ENCODE peak calls at places on chromosome 14, in seven cellular contexts. One of them, this sample, is unnamed.

GRCh38 chr14:67987596-67987995 is 168.0 kb downstream of the RAD51B start:
- DNase-seq in HL-60: no peak
- DNase-seq in GM12878: no peak
- DNase-seq in GM12892: no peak
- DNase-seq in vagina: no peak
- DNase-seq in K562: no peak
- DNase-seq in sigmoid colon: no peak
- DNase-seq in this sample: peak

GRCh38 chr14:69263771-69264170 is 3.8 kb downstream of the GALNT16 start:
- DNase-seq in sigmoid colon: no peak
- DNase-seq in K562: no peak
- DNase-seq in GM12878: no peak
- DNase-seq in HL-60: no peak
- DNase-seq in vagina: no peak
- DNase-seq in GM12892: no peak
- DNase-seq in this sample: no peak

GRCh38 chr14:55711171-55711811 is 131.3 kb downstream of the KTN1 start:
- DNase-seq in sigmoid colon: no peak
- DNase-seq in GM12878: no peak
- DNase-seq in vagina: no peak
- DNase-seq in K562: no peak
- DNase-seq in HL-60: no peak
- DNase-seq in GM12892: no peak
- DNase-seq in this sample: no peak

GRCh38 chr14:84760506-84760905 is 769.4 kb upstream of the FLRT2 start:
- DNase-seq in K562: no peak
- DNase-seq in GM12878: no peak
- DNase-seq in HL-60: no peak
- DNase-seq in GM12892: no peak
- DNase-seq in sigmoid colon: no peak
- DNase-seq in vagina: no peak
- DNase-seq in this sample: no peak

GRCh38 chr14:54754623-54755386 is 147.8 kb downstream of the GCH1 start:
- DNase-seq in GM12878: no peak
- DNase-seq in K562: peak
- DNase-seq in sigmoid colon: no peak
- DNase-seq in GM12892: no peak
- DNase-seq in HL-60: no peak
- DNase-seq in vagina: no peak
- DNase-seq in this sample: no peak

GRCh38 chr14:94612174-94612573 is at the start of gene SERPINA3:
- DNase-seq in HL-60: no peak
- DNase-seq in vagina: no peak
- DNase-seq in GM12892: no peak
- DNase-seq in K562: no peak
- DNase-seq in GM12878: no peak
- DNase-seq in sigmoid colon: peak
- DNase-seq in this sample: peak

GRCh38 chr14:71116206-71117122 is 209.2 kb downstream of the PCNX1 start:
- DNase-seq in HL-60: no peak
- DNase-seq in GM12892: no peak
- DNase-seq in vagina: no peak
- DNase-seq in K562: no peak
- DNase-seq in GM12878: peak
- DNase-seq in sigmoid colon: no peak
- DNase-seq in this sample: no peak

GRCh38 chr14:94890755-94891154 is 120.8 kb upstream of the GSC start:
- DNase-seq in GM12892: no peak
- DNase-seq in GM12878: no peak
- DNase-seq in sigmoid colon: no peak
- DNase-seq in vagina: no peak
- DNase-seq in HL-60: no peak
- DNase-seq in K562: no peak
- DNase-seq in this sample: no peak

GRCh38 chr14:106490442-106490841 is 964.1 kb downstream of the TMEM121 start:
- DNase-seq in sigmoid colon: no peak
- DNase-seq in vagina: no peak
- DNase-seq in K562: no peak
- DNase-seq in HL-60: no peak
- DNase-seq in GM12878: no peak
- DNase-seq in GM12892: no peak
- DNase-seq in this sample: no peak

GRCh38 chr14:82224610-82225009 is 691.0 kb upstream of the SEL1L start:
- DNase-seq in GM12892: no peak
- DNase-seq in vagina: no peak
- DNase-seq in HL-60: no peak
- DNase-seq in K562: no peak
- DNase-seq in GM12878: no peak
- DNase-seq in sigmoid colon: no peak
- DNase-seq in this sample: no peak

GRCh38 chr14:91606851-91607250 is 96.7 kb upstream of the PPP4R3A start:
- DNase-seq in GM12892: no peak
- DNase-seq in K562: no peak
- DNase-seq in HL-60: no peak
- DNase-seq in vagina: no peak
- DNase-seq in sigmoid colon: no peak
- DNase-seq in GM12878: no peak
- DNase-seq in this sample: no peak

GRCh38 chr14:100770046-100770445 is 43.4 kb downstream of the DLK1 start:
- DNase-seq in GM12892: no peak
- DNase-seq in HL-60: no peak
- DNase-seq in K562: no peak
- DNase-seq in sigmoid colon: no peak
- DNase-seq in GM12878: no peak
- DNase-seq in vagina: no peak
- DNase-seq in this sample: no peak

GRCh38 chr14:68279777-68280233 is 460.2 kb downstream of the RAD51B start:
- DNase-seq in GM12878: peak
- DNase-seq in vagina: no peak
- DNase-seq in HL-60: no peak
- DNase-seq in K562: no peak
- DNase-seq in GM12892: no peak
- DNase-seq in sigmoid colon: no peak
- DNase-seq in this sample: no peak

GRCh38 chr14:98840076-98840475 is 431.9 kb downstream of the BCL11B start:
- DNase-seq in K562: no peak
- DNase-seq in GM12892: no peak
- DNase-seq in HL-60: no peak
- DNase-seq in vagina: no peak
- DNase-seq in sigmoid colon: no peak
- DNase-seq in GM12878: no peak
- DNase-seq in this sample: no peak

GRCh38 chr14:87149583-87150354 is 843.2 kb downstream of the GALC start:
- DNase-seq in GM12878: no peak
- DNase-seq in HL-60: no peak
- DNase-seq in K562: no peak
- DNase-seq in GM12892: no peak
- DNase-seq in sigmoid colon: no peak
- DNase-seq in vagina: no peak
- DNase-seq in this sample: no peak

DNA sequence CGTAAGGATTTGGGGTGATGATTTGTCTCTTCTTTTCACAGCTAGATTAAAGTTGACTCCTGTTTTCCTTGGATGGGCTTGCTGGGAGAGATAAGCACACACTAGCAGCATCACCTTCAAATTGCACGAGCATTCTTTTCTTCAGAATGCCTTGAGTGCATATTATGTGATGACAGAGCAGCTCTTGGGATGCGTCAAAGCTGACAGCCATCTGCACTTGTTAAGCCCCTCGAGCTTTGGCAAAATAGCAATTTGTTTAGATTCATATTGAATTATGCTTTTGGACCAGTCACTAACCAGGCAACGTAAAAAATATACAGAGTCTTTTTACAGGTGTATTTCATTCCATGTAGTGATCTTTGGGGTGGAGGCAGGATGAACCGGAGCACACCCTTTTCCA is 407.0 kb downstream of the FUT8 start:
- DNase-seq in GM12878: no peak
- DNase-seq in K562: no peak
- DNase-seq in sigmoid colon: no peak
- DNase-seq in GM12892: no peak
- DNase-seq in vagina: no peak
- DNase-seq in HL-60: no peak
- DNase-seq in this sample: no peak
- TF ChIP-seq POLR2AphosphoS5 in GM12878: no peak
- TF ChIP-seq POLR2AphosphoS5 in K562: no peak
- TF ChIP-seq POLR2AphosphoS5 in sigmoid colon: no peak
- TF ChIP-seq POLR2AphosphoS5 in GM12892: no peak
- TF ChIP-seq POLR2AphosphoS5 in vagina: no peak
- TF ChIP-seq POLR2AphosphoS5 in HL-60: no peak
- TF ChIP-seq POLR2AphosphoS5 in this sample: no peak

GRCh38 chr14:75439989-75440388 is 12.2 kb downstream of the JDP2 start:
- DNase-seq in GM12892: no peak
- DNase-seq in K562: no peak
- DNase-seq in sigmoid colon: no peak
- DNase-seq in vagina: no peak
- DNase-seq in HL-60: no peak
- DNase-seq in GM12878: no peak
- DNase-seq in this sample: no peak
- TF ChIP-seq POLR2AphosphoS5 in GM12892: no peak
- TF ChIP-seq POLR2AphosphoS5 in K562: no peak
- TF ChIP-seq POLR2AphosphoS5 in sigmoid colon: no peak
- TF ChIP-seq POLR2AphosphoS5 in vagina: no peak
- TF ChIP-seq POLR2AphosphoS5 in HL-60: no peak
- TF ChIP-seq POLR2AphosphoS5 in GM12878: no peak
- TF ChIP-seq POLR2AphosphoS5 in this sample: no peak

GRCh38 chr14:22536853-22537338 is 52.1 kb downstream of the DAD1 start:
- DNase-seq in GM12878: peak
- DNase-seq in HL-60: peak
- DNase-seq in sigmoid colon: peak
- DNase-seq in K562: peak
- DNase-seq in GM12892: peak
- DNase-seq in vagina: peak
- DNase-seq in this sample: no peak
- TF ChIP-seq POLR2AphosphoS5 in GM12878: peak
- TF ChIP-seq POLR2AphosphoS5 in HL-60: no peak
- TF ChIP-seq POLR2AphosphoS5 in sigmoid colon: peak
- TF ChIP-seq POLR2AphosphoS5 in K562: no peak
- TF ChIP-seq POLR2AphosphoS5 in GM12892: peak
- TF ChIP-seq POLR2AphosphoS5 in vagina: peak
- TF ChIP-seq POLR2AphosphoS5 in this sample: peak

GRCh38 chr14:32657081-32657480 is 281.6 kb upstream of the NPAS3 start:
- DNase-seq in GM12892: no peak
- DNase-seq in K562: peak
- DNase-seq in vagina: no peak
- DNase-seq in GM12878: peak
- DNase-seq in HL-60: peak
- DNase-seq in sigmoid colon: peak
- DNase-seq in this sample: no peak
- TF ChIP-seq POLR2AphosphoS5 in GM12892: no peak
- TF ChIP-seq POLR2AphosphoS5 in K562: no peak
- TF ChIP-seq POLR2AphosphoS5 in vagina: no peak
- TF ChIP-seq POLR2AphosphoS5 in GM12878: no peak
- TF ChIP-seq POLR2AphosphoS5 in HL-60: no peak
- TF ChIP-seq POLR2AphosphoS5 in sigmoid colon: no peak
- TF ChIP-seq POLR2AphosphoS5 in this sample: no peak

GRCh38 chr14:74610866-74611671 is 968 bp downstream of the LTBP2 start:
- DNase-seq in HL-60: no peak
- DNase-seq in GM12892: no peak
- DNase-seq in K562: no peak
- DNase-seq in sigmoid colon: no peak
- DNase-seq in vagina: no peak
- DNase-seq in GM12878: no peak
- DNase-seq in this sample: no peak

GRCh38 chr14:74608959-74609611 is 3.0 kb downstream of the LTBP2 start:
- DNase-seq in GM12878: peak
- DNase-seq in sigmoid colon: peak
- DNase-seq in vagina: no peak
- DNase-seq in HL-60: no peak
- DNase-seq in K562: peak
- DNase-seq in GM12892: peak
- DNase-seq in this sample: peak

GRCh38 chr14:74609721-74610120 is 2.3 kb downstream of the LTBP2 start:
- DNase-seq in sigmoid colon: no peak
- DNase-seq in GM12878: no peak
- DNase-seq in vagina: no peak
- DNase-seq in K562: no peak
- DNase-seq in HL-60: no peak
- DNase-seq in GM12892: no peak
- DNase-seq in this sample: no peak

GRCh38 chr14:74611672-74612345 is at the start of gene LTBP2:
- DNase-seq in sigmoid colon: no peak
- DNase-seq in vagina: no peak
- DNase-seq in HL-60: no peak
- DNase-seq in GM12892: no peak
- DNase-seq in K562: no peak
- DNase-seq in GM12878: no peak
- DNase-seq in this sample: no peak

DNA sequence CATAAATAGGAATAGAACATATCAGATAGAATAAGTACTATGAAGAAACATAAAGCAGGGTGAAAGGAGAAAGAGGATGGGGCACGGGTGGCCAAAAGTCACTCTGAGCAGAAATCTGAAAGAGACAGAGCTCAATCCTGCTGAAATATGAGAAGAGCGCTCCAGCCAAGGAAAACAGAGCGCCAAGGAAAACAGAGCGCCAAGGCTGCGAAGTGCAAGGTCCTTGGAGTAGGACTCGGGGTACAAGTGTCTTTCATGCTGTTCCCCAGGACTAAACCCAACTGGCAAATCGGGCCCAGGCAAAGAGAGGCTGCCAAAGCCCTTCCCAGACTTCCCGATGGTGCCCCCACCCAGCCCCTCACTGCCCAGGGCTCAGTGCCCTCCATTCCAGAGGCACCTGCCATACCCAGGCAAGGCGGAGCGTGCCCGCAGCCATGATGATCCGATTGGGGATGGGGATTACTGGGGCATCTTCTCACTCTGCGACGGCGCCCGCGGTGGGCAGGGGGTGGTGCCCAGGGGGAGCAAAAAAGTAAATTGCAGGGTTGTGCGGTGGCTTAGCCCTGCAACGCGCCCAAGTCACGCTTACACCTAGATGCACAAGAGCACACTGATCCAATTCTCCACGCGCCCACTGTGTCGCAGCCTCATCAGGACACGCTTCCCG is 1.7 kb downstream of the LTBP2 start:
- DNase-seq in HL-60: no peak
- DNase-seq in sigmoid colon: no peak
- DNase-seq in K562: no peak
- DNase-seq in vagina: no peak
- DNase-seq in GM12878: no peak
- DNase-seq in GM12892: no peak
- DNase-seq in this sample: no peak
- TF ChIP-seq POLR2AphosphoS5 in HL-60: no peak
- TF ChIP-seq POLR2AphosphoS5 in sigmoid colon: no peak
- TF ChIP-seq POLR2AphosphoS5 in K562: no peak
- TF ChIP-seq POLR2AphosphoS5 in vagina: no peak
- TF ChIP-seq POLR2AphosphoS5 in GM12878: no peak
- TF ChIP-seq POLR2AphosphoS5 in GM12892: no peak
- TF ChIP-seq POLR2AphosphoS5 in this sample: no peak

GRCh38 chr14:22829661-22830328 is at the start of gene MRPL52:
- DNase-seq in GM12892: peak
- DNase-seq in vagina: no peak
- DNase-seq in GM12878: no peak
- DNase-seq in HL-60: peak
- DNase-seq in sigmoid colon: peak
- DNase-seq in K562: peak
- DNase-seq in this sample: peak
- TF ChIP-seq POLR2AphosphoS5 in GM12892: peak
- TF ChIP-seq POLR2AphosphoS5 in vagina: peak
- TF ChIP-seq POLR2AphosphoS5 in GM12878: peak
- TF ChIP-seq POLR2AphosphoS5 in HL-60: peak
- TF ChIP-seq POLR2AphosphoS5 in sigmoid colon: no peak
- TF ChIP-seq POLR2AphosphoS5 in K562: peak
- TF ChIP-seq POLR2AphosphoS5 in this sample: peak